ENCODE peak calls at places on chromosome 15, in nine cellular contexts. A is uterus, L is left ventricle myocardium inferior, G is body of pancreas, C is kidney epithelial cell, O is pancreas, I is tibial artery, W is WERI-Rb-1, P is GM12878. Z is an unnamed sample. For H3K27me3 and H3K36me3, the result is how much of the 10 kb centered on the place peaks cover.

GRCh38 chr15:44718927-44719292 is 7.6 kb downstream of the B2M start:
- DNase-seq in L (no peak), W (no peak), A (no peak), O (no peak), C (no peak), I (no peak), G (no peak), P (no peak), Z (no peak)

GRCh38 chr15:59237854-59238252 is 31.2 kb downstream of the LDHAL6B start:
- DNase-seq in A (no peak), L (no peak), G (no peak), P (peak), O (no peak), I (no peak), C (no peak), W (no peak), Z (peak)

GRCh38 chr15:70200511-70200991 is 102.8 kb upstream of the TLE3 start:
- DNase-seq in P (no peak), I (peak), C (no peak), A (no peak), G (no peak), W (peak), O (no peak), L (no peak), Z (no peak)

GRCh38 chr15:90890839-90891238 is 6.5 kb downstream of the FES start:
- DNase-seq in W (no peak), C (no peak), G (no peak), O (peak), A (no peak), I (no peak), P (no peak), L (no peak), Z (no peak)

GRCh38 chr15:82315519-82316246 is 33.6 kb downstream of the GOLGA6L10 start:
- DNase-seq in P (no peak), O (no peak), I (peak), G (no peak), A (no peak), W (no peak), L (peak), C (no peak), Z (no peak)

GRCh38 chr15:43275736-43276562 is 9.2 kb upstream of the TGM5 start:
- DNase-seq in L (no peak), C (no peak), G (no peak), O (no peak), I (no peak), P (no peak), A (no peak), W (no peak), Z (no peak)

GRCh38 chr15:58805095-58805494 is 34.0 kb downstream of the MINDY2 start:
- DNase-seq in G (no peak), L (no peak), C (no peak), O (no peak), A (no peak), I (no peak), P (no peak), W (no peak), Z (no peak)

GRCh38 chr15:37098468-37099320 is 1.7 kb downstream of the MEIS2 start:
- DNase-seq in A (peak), I (peak), P (no peak), G (peak), L (peak), O (peak), C (no peak), W (peak), Z (peak)

GRCh38 chr15:90035095-90035834 is 34.1 kb downstream of the ZNF710 start:
- DNase-seq in L (peak), C (no peak), A (no peak), P (no peak), I (peak), G (peak), O (peak), W (no peak), Z (no peak)

GRCh38 chr15:100002787-100003536 is 269.7 kb upstream of the LYSMD4 start:
- DNase-seq in W (no peak), L (no peak), A (no peak), O (no peak), C (no peak), I (peak), P (no peak), G (no peak), Z (no peak)

GRCh38 chr15:58472821-58473581 is 41.2 kb downstream of the LIPC start:
- DNase-seq in G (no peak), A (no peak), I (peak), P (no peak), L (no peak), O (no peak), C (no peak), W (no peak), Z (peak)

GRCh38 chr15:66603301-66604179 is 37.7 kb upstream of the LCTL start:
- DNase-seq in L (peak), W (peak), P (no peak), C (peak), A (peak), G (peak), O (peak), I (peak), Z (peak)

GRCh38 chr15:97966924-97967620 is 6.6 kb downstream of the ARRDC4 start:
- DNase-seq in O (no peak), I (no peak), L (no peak), G (no peak), C (no peak), W (no peak), P (no peak), A (no peak), Z (no peak)

DNA sequence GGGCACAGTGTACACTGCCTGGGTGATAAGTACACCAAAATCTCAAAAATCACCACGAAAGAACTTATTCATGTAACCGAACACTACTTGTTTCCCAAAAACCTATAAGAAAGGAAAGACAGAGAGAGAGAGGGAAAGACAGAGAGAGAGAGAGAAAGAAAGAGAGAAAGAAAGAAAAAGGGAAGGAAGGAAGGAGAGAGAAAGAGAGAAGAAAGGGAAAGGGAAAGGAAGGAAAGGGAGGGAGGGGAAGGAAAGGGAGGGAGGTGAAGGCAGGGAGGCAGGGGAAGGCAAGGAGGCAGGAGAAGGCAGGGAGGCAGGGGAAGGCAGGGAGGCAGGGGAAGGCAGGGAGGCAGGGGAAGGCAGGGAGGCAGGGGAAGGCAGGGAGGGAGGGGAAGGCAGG is 48.2 kb downstream of the ANXA2 start:
- DNase-seq in G (no peak), L (no peak), A (no peak), I (no peak), C (no peak), O (no peak), W (no peak), P (no peak), Z (no peak)
- H3K27me3 ChIP-seq in G (under half), L (under half), A (under half), I (under half), C (under half), O (under half), W (under half), P (under half), Z (under half)

GRCh38 chr15:64209680-64210334 is 47.0 kb upstream of the PPIB start:
- DNase-seq in G (no peak), W (no peak), P (peak), A (no peak), O (no peak), L (no peak), I (no peak), C (no peak), Z (peak)
- TF ChIP-seq CTCF in G (peak), W (peak), P (peak), A (peak), O (no peak), L (peak), I (peak), C (peak), Z (peak)

DNA sequence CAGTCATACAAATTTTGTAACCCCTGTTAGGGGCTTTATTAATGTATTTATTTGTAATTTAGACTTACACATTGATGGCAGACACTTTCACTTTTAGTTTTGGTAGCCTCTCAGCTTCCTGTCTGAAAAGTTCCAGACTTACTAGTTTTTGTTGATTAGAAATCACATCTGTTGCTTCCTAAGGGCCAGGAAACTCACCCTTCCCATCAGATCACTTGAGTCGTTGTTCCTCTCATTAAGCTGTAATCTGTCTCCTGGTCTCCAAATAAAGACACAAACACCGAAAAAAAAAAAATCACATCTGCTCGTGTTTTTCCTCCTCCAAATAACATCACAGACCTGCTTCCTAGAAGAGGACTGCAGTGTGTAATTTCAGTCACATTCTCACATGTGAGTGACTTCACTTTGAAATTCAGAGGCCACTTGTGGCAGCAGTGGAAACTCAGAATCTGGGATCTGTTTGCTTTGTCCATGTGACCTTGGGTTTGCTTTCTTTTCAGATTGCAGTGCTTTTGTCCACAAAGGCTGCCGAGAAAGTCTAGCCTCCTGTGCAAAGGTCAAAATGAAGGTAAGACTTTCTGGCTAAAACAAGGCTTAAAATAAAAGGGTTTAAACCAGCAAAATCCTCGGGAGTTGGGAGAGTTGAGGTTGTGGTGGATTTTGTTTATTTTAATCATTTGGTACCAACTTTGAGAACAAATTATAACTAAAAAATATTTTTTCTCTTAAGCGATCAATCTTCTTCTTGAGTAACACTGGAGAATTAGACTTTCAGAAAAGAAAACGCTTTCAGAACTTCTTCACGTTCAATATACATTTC is 87.0 kb downstream of the KLHL25 start:
- DNase-seq in I (no peak), W (no peak), A (no peak), O (no peak), C (no peak), L (no peak), P (no peak), G (peak), Z (no peak)
- H3K36me3 ChIP-seq in I (under half), W (half or more), A (under half), O (under half), C (under half), L (under half), P (under half), G (under half), Z (under half)

GRCh38 chr15:35698978-35699377 is 153.0 kb upstream of the DPH6 start:
- DNase-seq in P (no peak), C (no peak), G (no peak), W (no peak), L (no peak), O (no peak), I (no peak), A (no peak), Z (no peak)

GRCh38 chr15:35695002-35695401 is 149.0 kb upstream of the DPH6 start:
- DNase-seq in P (no peak), I (no peak), G (no peak), C (no peak), A (no peak), W (no peak), L (no peak), O (no peak), Z (no peak)

GRCh38 chr15:35698331-35698730 is 152.4 kb upstream of the DPH6 start:
- DNase-seq in G (no peak), I (no peak), A (no peak), C (no peak), W (no peak), O (no peak), P (no peak), L (no peak), Z (no peak)

GRCh38 chr15:35696767-35697231 is 150.8 kb upstream of the DPH6 start:
- DNase-seq in W (no peak), P (no peak), C (peak), L (no peak), I (no peak), O (no peak), G (no peak), A (no peak), Z (no peak)

DNA sequence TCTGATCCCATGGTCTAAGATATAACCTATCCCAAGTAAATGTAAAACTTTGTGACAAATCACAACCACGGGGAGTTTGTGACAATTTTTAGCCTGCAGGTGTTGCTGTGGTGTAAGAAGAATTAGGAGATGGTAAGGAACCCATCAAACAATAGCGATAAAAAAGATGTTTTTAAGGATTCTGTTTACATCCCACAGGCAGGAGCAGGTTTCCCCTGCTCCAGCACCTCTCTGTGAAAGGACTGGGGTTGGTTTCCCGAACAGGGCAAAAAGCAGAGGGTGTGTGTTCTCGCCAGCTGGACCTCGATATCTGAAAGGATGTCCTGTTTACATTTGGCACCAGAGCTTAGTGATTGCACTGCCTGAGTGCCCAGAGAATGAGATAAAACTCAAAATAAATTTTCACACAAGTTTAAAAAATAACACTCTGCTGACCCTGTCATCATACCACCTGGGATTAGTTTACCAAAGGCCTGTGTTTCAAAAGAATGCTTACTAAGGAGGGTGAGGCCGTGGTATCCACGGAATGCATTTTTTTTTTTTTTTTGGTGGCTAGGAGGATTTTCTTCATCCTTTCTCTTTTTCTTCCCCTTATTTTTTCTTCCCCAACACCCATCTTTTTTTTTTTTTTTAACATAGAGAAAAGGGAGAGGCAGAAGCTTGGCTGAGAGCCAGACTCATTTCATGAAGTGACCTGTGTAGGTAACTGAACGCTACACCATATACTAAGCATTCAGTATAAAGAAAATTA is 151.8 kb upstream of the DPH6 start:
- DNase-seq in G (no peak), O (no peak), I (no peak), L (no peak), P (no peak), C (peak), W (no peak), A (no peak), Z (no peak)
- H3K27me3 ChIP-seq in G (under half), O (under half), I (under half), L (under half), P (under half), C (under half), W (under half), A (under half), Z (under half)

DNA sequence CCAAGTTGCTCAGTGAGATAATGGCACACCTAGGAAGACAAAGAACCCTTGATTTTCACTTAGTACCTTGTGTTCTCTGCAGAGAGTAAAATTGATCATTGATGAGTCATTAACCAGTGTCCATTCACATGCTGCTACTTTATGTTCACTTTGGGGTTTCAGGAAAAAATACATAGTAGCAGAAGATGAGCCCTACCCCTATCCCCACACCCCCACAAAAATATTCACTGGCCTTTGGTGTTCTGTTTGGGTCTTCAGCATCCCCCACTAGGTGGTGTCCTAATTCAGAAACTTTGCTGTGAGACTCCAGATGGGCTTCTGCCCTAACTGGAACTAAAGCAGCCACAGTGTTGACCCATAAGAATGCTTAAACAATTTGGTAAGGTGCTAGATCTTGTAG is 178.8 kb downstream of the KLHL25 start:
- DNase-seq in W (peak), L (no peak), C (no peak), G (peak), P (no peak), O (no peak), A (no peak), I (no peak), Z (no peak)
- TF ChIP-seq CTCF in W (peak), L (peak), C (peak), G (peak), P (peak), O (peak), A (peak), I (peak), Z (peak)

DNA sequence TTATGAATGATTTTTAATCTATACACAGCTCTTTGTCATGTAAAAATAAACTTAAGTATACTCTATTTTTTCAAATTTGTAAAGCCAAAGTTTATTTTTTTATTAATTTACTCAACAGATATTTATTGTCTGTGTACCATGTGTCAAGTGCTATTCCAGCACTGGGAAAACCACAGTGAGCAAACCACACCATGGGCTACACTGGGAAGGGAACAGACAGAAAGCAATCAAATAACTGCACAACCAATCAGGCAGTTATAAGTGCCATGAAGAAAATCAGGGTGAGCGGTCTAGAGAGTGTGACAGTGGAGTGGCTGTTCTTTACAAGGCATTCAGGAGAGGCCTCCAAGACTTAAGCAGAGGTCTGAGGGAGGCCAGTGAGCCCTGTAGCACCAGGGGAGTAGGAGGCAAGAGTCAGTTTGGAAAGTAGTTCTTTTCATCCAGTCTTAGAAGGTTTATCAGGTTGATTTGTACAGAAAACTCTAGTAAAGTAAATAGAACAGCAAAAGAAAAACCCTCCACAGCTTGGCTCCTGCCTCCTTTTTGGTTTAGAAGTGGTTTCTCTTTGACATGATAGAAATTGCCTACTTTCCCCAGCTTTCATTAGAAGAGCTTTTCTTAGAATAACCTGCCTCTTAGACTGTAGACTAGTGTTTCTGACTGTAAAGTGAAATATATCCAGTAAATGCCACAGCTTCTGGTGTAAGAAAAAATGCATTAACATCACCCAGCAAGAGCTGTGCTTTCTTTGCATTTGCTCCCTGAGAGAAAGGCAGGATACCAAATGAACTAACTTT is 13.7 kb downstream of the EIF2AK4 start:
- DNase-seq in O (no peak), W (no peak), G (no peak), C (no peak), I (no peak), A (no peak), L (no peak), P (no peak), Z (no peak)
- H3K36me3 ChIP-seq in O (under half), W (under half), G (under half), C (under half), I (half or more), A (under half), L (half or more), P (under half), Z (under half)

GRCh38 chr15:80778964-80779657 is at the start of gene CEMIP:
- DNase-seq in P (no peak), G (peak), W (peak), O (peak), A (peak), C (no peak), I (peak), L (peak), Z (peak)

GRCh38 chr15:80777137-80777536 is 2.0 kb upstream of the CEMIP start:
- DNase-seq in W (no peak), L (no peak), A (peak), O (no peak), G (no peak), I (no peak), P (no peak), C (no peak), Z (no peak)

GRCh38 chr15:80776420-80777045 is 2.6 kb upstream of the CEMIP start:
- DNase-seq in G (peak), I (peak), O (peak), L (peak), A (peak), C (peak), W (peak), P (no peak), Z (peak)

GRCh38 chr15:80778621-80778963 is 578 bp upstream of the CEMIP start:
- DNase-seq in L (no peak), G (no peak), W (no peak), I (no peak), C (no peak), A (no peak), O (no peak), P (no peak), Z (no peak)

GRCh38 chr15:80777836-80778620 is 1.1 kb upstream of the CEMIP start:
- DNase-seq in C (no peak), O (no peak), I (no peak), L (no peak), G (no peak), W (no peak), P (no peak), A (no peak), Z (no peak)
- H3K27me3 ChIP-seq in C (under half), O (under half), I (under half), L (half or more), G (under half), W (under half), P (under half), A (under half), Z (under half)

DNA sequence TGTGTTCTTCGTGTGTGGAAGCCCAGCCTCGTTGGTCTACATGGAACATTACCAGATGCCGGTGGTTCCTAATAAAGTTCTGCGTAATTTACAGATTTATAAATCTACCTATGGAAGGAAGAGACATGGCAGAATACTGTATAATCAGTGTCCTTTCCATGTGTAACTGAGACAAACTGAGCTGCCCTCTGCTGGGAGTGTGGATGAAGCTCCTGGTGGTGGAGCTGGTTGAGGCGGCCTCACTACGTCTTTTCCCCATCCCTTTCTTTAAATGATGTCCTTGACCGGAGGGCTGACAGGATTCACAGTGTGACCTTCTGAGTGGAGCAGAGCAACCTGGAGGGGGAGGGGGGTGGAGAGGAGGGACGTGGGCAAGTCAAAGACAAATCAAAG is 267.0 kb upstream of the CHRM5 start:
- DNase-seq in W (peak), P (no peak), I (no peak), C (no peak), A (no peak), G (no peak), L (no peak), O (no peak), Z (no peak)
- TF ChIP-seq CTCF in W (peak), P (no peak), I (no peak), C (peak), A (no peak), G (no peak), L (no peak), O (no peak), Z (no peak)

DNA sequence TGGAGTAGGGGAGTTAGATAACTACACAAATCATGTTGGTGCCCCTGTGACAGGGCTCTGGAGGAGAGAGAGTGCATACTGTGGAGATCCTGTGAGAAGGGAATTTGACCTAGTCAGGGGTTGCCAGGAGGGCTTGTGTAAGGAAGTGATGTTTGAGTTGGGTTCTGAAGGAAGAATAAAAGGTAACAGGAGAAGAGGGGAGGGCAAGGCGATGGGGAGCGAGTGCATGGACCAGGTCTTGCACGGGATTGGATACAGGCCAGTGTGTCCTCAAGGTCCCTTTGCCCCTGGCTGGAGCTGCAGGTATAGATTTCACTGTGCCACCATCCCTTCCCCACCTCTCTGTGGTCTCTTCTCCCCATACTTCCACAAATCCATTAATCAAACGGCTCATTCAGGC is 83.9 kb downstream of the RGMA start:
- DNase-seq in P (no peak), G (no peak), C (no peak), W (no peak), L (no peak), A (no peak), I (no peak), O (no peak), Z (no peak)
- H3K36me3 ChIP-seq in P (under half), G (half or more), C (under half), W (half or more), L (half or more), A (under half), I (half or more), O (half or more), Z (under half)